ENCODE peak calls at places on chromosome 14, in ten cellular contexts. K, N, J, L, V, F, R, C, T and I are unnamed samples.

GRCh38 chr14:85594217-85594616 is 64.3 kb downstream of the FLRT2 start:
- DNase-seq in K (no peak), N (no peak), J (no peak), L (no peak), V (no peak), F (no peak), R (no peak), C (no peak), T (no peak), I (no peak)

GRCh38 chr14:66141733-66142132 is 344.4 kb upstream of the CCDC196 start:
- DNase-seq in K (no peak), N (no peak), J (no peak), L (no peak), V (no peak), F (no peak), R (no peak), C (no peak), T (no peak), I (no peak)

GRCh38 chr14:104510794-104511611 is 68.6 kb upstream of the C14orf180 start:
- DNase-seq in K (no peak), N (peak; percentile 90), J (no peak), L (no peak), V (no peak), F (no peak), R (no peak), C (no peak), T (no peak), I (no peak)

GRCh38 chr14:95226801-95227200 is 69.5 kb upstream of the DICER1 start:
- DNase-seq in K (no peak), N (no peak), J (no peak), L (no peak), V (no peak), F (no peak), R (no peak), C (no peak), T (no peak), I (no peak)

GRCh38 chr14:90900712-90901111 is 84.5 kb upstream of the TTC7B start:
- DNase-seq in K (no peak), N (no peak), J (no peak), L (no peak), V (no peak), F (no peak), R (no peak), C (no peak), T (no peak), I (no peak)

GRCh38 chr14:32559048-32559447 is 229.9 kb downstream of the AKAP6 start:
- DNase-seq in K (no peak), N (no peak), J (no peak), L (no peak), V (no peak), F (peak; percentile 61), R (no peak), C (no peak), T (no peak), I (no peak)

GRCh38 chr14:100383727-100384158 is 60.6 kb downstream of the SLC25A47 start:
- DNase-seq in K (peak; percentile 73), N (peak; percentile 77), J (peak; percentile 66), L (peak; percentile 75), V (peak; percentile 38), F (no peak), R (peak; percentile 68), C (peak; percentile 81), T (no peak), I (peak; percentile 58)

GRCh38 chr14:22552827-22553076 is 36.3 kb downstream of the DAD1 start:
- DNase-seq in K (no peak), N (no peak), J (no peak), L (no peak), V (no peak), F (no peak), R (no peak), C (no peak), T (no peak), I (no peak)

GRCh38 chr14:72692678-72693077 is 201.2 kb downstream of the DPF3 start:
- DNase-seq in K (no peak), N (no peak), J (no peak), L (no peak), V (no peak), F (no peak), R (no peak), C (no peak), T (no peak), I (peak; percentile 68)

GRCh38 chr14:72745991-72746980 is 147.6 kb downstream of the DPF3 start:
- DNase-seq in K (no peak), N (peak; percentile 15), J (no peak), L (no peak), V (no peak), F (peak; percentile 87), R (no peak), C (no peak), T (no peak), I (peak; percentile 14)

GRCh38 chr14:54844479-54844878 is 58.1 kb downstream of the GCH1 start:
- DNase-seq in K (no peak), N (no peak), J (no peak), L (no peak), V (no peak), F (no peak), R (no peak), C (no peak), T (no peak), I (no peak)

GRCh38 chr14:54845616-54846015 is 57.0 kb downstream of the GCH1 start:
- DNase-seq in K (no peak), N (no peak), J (no peak), L (no peak), V (no peak), F (no peak), R (no peak), C (no peak), T (no peak), I (no peak)

GRCh38 chr14:54852215-54852614 is 50.4 kb downstream of the GCH1 start:
- DNase-seq in K (no peak), N (no peak), J (no peak), L (no peak), V (no peak), F (no peak), R (no peak), C (no peak), T (no peak), I (no peak)

GRCh38 chr14:54854181-54854580 is 48.4 kb downstream of the GCH1 start:
- DNase-seq in K (no peak), N (no peak), J (no peak), L (no peak), V (no peak), F (no peak), R (no peak), C (no peak), T (no peak), I (no peak)

GRCh38 chr14:54848910-54849309 is 53.7 kb downstream of the GCH1 start:
- DNase-seq in K (no peak), N (no peak), J (no peak), L (no peak), V (no peak), F (no peak), R (no peak), C (no peak), T (no peak), I (no peak)
- TF ChIP-seq CTCF in K (no peak), N (no peak), J (no peak), L (no peak), V (no peak), F (no peak), R (no peak), C (no peak), T (no peak), I (no peak)

DNA sequence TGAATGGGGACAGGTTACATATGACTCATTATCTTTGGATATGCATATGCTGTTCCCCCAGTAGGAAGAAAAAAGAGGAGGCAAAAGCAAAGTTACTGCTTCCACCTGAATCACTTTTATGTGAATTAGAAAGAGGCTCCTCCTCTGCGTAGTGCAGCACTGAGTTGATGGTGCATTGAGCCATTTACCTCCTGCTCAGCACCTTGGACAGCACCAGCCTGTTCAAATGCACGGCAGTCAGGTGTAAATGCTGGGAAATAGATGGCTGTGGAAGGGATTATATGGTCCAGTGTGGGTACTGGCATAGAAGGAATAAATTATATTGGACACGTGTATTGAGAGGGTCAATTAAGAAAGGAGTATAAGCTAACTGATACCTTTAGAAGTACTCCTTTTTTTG is 541.9 kb upstream of the SEL1L start:
- DNase-seq in K (no peak), N (peak; percentile 27), J (peak; percentile 37), L (no peak), V (no peak), F (peak; percentile 2), R (no peak), C (peak; percentile 64), T (no peak), I (peak; percentile 78)
- H3K9me3 ChIP-seq in K (no peaks in the 10 kb centered on the region), N (no peaks in the 10 kb centered on the region), J (no peaks in the 10 kb centered on the region), L (no peaks in the 10 kb centered on the region), V (no peaks in the 10 kb centered on the region), F (no peaks in the 10 kb centered on the region), R (no peaks in the 10 kb centered on the region), C (no peaks in the 10 kb centered on the region), T (no peaks in the 10 kb centered on the region), I (no peaks in the 10 kb centered on the region)

DNA sequence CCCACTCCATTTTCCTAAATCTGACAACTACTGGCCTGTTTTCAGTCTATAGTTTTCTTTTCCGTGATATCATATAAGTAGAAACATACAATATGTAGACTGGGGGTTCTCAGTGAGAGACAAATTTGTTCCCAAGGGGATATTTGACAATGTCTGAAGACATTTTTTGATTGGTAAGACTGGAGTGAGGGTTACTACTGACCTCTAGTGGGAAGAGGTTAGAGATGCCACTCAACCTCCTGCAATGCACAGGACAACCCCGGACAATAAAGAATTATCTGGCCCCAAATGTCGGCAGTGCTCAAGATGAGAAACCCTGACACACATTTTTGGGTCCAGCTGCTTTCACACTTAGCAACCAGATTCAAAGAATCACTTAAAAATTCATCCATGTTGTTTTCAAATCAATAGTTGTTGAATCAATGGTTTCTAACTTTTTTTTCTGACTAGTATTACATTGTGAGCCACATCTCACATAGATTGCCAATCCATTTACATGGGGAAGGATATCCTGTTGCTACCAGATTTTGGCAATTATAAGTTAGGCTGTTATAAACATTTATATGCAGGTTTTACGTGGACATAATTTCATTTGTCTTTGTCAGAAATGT is 307.1 kb downstream of the RPL10L start:
- DNase-seq in K (no peak), N (no peak), J (no peak), L (no peak), V (no peak), F (peak; percentile 10), R (no peak), C (peak; percentile 23), T (peak; percentile 2), I (no peak)
- TF ChIP-seq CTCF in K (peak; percentile 33), N (no peak), J (peak; percentile 12), L (peak; percentile 25), V (no peak), F (peak; percentile 34), R (no peak), C (no peak), T (peak; percentile 61), I (peak; percentile 5)

DNA sequence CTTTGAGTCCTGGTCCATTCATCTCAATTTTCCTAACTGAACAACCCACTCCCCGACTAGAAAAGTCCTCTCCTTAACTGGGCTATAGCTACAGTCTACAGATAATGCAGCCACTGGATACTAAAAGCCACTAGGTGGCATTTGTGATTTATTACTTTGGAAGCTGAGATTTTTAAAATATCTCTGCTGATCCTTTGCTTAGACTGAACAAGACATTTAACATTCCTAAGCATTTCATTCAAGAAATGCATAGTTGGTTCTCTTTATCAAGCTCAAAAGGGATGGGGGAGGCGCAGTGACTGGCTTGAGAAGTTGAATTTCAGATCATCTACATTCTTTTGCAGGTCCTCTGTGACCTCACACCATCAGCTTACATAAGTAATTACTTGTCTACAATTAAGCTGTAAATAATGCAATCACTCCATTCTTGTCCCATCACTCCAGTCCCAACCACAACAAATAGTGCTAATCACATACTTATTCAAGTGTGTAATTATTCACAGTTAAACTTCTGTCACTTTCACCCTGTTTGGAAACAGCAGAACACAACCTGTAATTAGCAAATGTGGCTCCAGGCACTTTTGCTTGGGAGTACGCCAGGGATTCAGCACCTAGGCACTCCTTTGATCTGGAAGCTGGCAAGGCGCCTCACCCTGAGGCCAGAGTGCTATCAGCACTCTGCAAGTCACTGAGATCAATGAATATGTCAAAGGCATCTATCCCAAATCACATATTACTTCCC is 203.5 kb downstream of the NOVA1 start:
- DNase-seq in K (peak; percentile 8), N (peak; percentile 34), J (no peak), L (peak; percentile 20), V (no peak), F (peak; percentile 52), R (no peak), C (no peak), T (no peak), I (no peak)
- H3K9me3 ChIP-seq in K (no peaks in the 10 kb centered on the region), N (no peaks in the 10 kb centered on the region), J (no peaks in the 10 kb centered on the region), L (no peaks in the 10 kb centered on the region), V (no peaks in the 10 kb centered on the region), F (no peaks in the 10 kb centered on the region), R (peaks cover 7% of the 10 kb centered on the region), C (no peaks in the 10 kb centered on the region), T (no peaks in the 10 kb centered on the region), I (no peaks in the 10 kb centered on the region)